ENCODE peak calls at places on chromosomes 2 and 18, in ten cellular contexts. P is NCI-H2171; F is activated naive CD4-positive, alpha-beta T cell; X is activated T-helper 1 cell treated with anti-CD3 and anti-CD28 coated beads, Interleukin-12 subunit alpha, Interleukin-12 subunit beta, Interleukin-2, Interleukin-4 antibody, amounts not matched to agents 30 ng/mL and 10 ng/mL and 1 ng/mL, durations not matched to agents 14 hours and 24 hours and 36 hours; D is tibial artery; Z is NAMALWA; U is ureter; T is adipocyte; E is ovary; V is GM12891. M is an unnamed sample.

GRCh38 chr2:197209742-197210408 is 100.7 kb downstream of the ANKRD44 start:
- DNase-seq in P (no peak), F (no peak), X (peak), D (no peak), Z (peak), U (no peak), T (no peak), E (no peak), V (no peak), M (no peak)

GRCh38 chr18:50709215-50709614 is 110.6 kb downstream of the MRO start:
- DNase-seq in P (no peak), F (no peak), X (no peak), D (no peak), Z (no peak), U (no peak), T (no peak), E (no peak), V (no peak), M (no peak)

GRCh38 chr18:13611058-13611615 is 115.2 kb downstream of the FAM210A start:
- DNase-seq in P (no peak), F (no peak), X (no peak), D (peak), Z (peak), U (peak), T (peak), E (no peak), V (no peak), M (no peak)

GRCh38 chr2:58155160-58155778 is 85.9 kb downstream of the FANCL start:
- DNase-seq in P (no peak), F (no peak), X (no peak), D (no peak), Z (no peak), U (no peak), T (no peak), E (no peak), V (no peak), M (no peak)

GRCh38 chr18:46338213-46338612 is 234.0 kb downstream of the HAUS1 start:
- DNase-seq in P (no peak), F (no peak), X (no peak), D (no peak), Z (no peak), U (no peak), T (no peak), E (no peak), V (no peak), M (no peak)

GRCh38 chr18:73340135-73340934 is 472.5 kb upstream of the NETO1 start:
- DNase-seq in P (no peak), F (no peak), X (no peak), D (no peak), Z (no peak), U (no peak), T (peak), E (no peak), V (no peak), M (no peak)

GRCh38 chr2:160613466-160614153 is 120.0 kb upstream of the RBMS1 start:
- DNase-seq in P (no peak), F (no peak), X (no peak), D (no peak), Z (no peak), U (no peak), T (peak), E (no peak), V (no peak), M (no peak)

GRCh38 chr2:168116448-168116847 is 130.9 kb downstream of the STK39 start:
- DNase-seq in P (no peak), F (no peak), X (no peak), D (no peak), Z (no peak), U (no peak), T (peak), E (no peak), V (no peak), M (no peak)

GRCh38 chr2:48365476-48365875 is 164.5 kb upstream of the STON1 start:
- DNase-seq in P (no peak), F (no peak), X (no peak), D (no peak), Z (no peak), U (no peak), T (no peak), E (no peak), V (no peak), M (no peak)

GRCh38 chr2:69720404-69720803 is 21.5 kb upstream of the ANXA4 start:
- DNase-seq in P (no peak), F (no peak), X (no peak), D (no peak), Z (peak), U (no peak), T (peak), E (no peak), V (no peak), M (no peak)

GRCh38 chr2:29459445-29460179 is 344.4 kb downstream of the CLIP4 start:
- DNase-seq in P (no peak), F (no peak), X (no peak), D (no peak), Z (no peak), U (no peak), T (peak), E (no peak), V (no peak), M (no peak)

GRCh38 chr2:240856151-240856980 is 12.3 kb upstream of the AGXT start:
- DNase-seq in P (no peak), F (no peak), X (no peak), D (no peak), Z (peak), U (no peak), T (no peak), E (no peak), V (no peak), M (no peak)

GRCh38 chr2:190136259-190136658 is 73.7 kb upstream of the MSTN start:
- DNase-seq in P (no peak), F (no peak), X (no peak), D (no peak), Z (no peak), U (no peak), T (no peak), E (no peak), V (no peak), M (no peak)

GRCh38 chr2:151280276-151280675 is 9.2 kb downstream of the NMI start:
- DNase-seq in P (no peak), F (no peak), X (no peak), D (no peak), Z (no peak), U (no peak), T (peak), E (no peak), V (no peak), M (no peak)

GRCh38 chr18:48784654-48785053 is 166.1 kb downstream of the SMAD7 start:
- DNase-seq in P (no peak), F (no peak), X (no peak), D (no peak), Z (no peak), U (no peak), T (no peak), E (no peak), V (no peak), M (peak)

GRCh38 chr18:3675994-3676393 is 226.0 kb downstream of the TGIF1 start:
- DNase-seq in P (no peak), F (no peak), X (no peak), D (no peak), Z (no peak), U (no peak), T (no peak), E (no peak), V (no peak), M (no peak)

GRCh38 chr2:138997849-138998517 is 217.8 kb upstream of the NXPH2 start:
- DNase-seq in P (no peak), F (no peak), X (no peak), D (no peak), Z (no peak), U (no peak), T (peak), E (no peak), V (no peak), M (no peak)

GRCh38 chr2:33322099-33322498 is 154.3 kb upstream of the RASGRP3 start:
- DNase-seq in P (no peak), F (no peak), X (no peak), D (peak), Z (no peak), U (no peak), T (peak), E (no peak), V (no peak), M (no peak)

GRCh38 chr2:160214461-160215055 is 14.5 kb upstream of the ITGB6 start:
- DNase-seq in P (no peak), F (no peak), X (no peak), D (no peak), Z (no peak), U (no peak), T (peak), E (no peak), V (no peak), M (no peak)

GRCh38 chr2:207504513-207505171 is 25.1 kb upstream of the CREB1 start:
- DNase-seq in P (no peak), F (no peak), X (no peak), D (no peak), Z (no peak), U (no peak), T (peak), E (peak), V (no peak), M (no peak)

GRCh38 chr2:128599700-128600099 is 281.0 kb upstream of the HS6ST1 start:
- DNase-seq in P (no peak), F (no peak), X (no peak), D (no peak), Z (no peak), U (peak), T (no peak), E (no peak), V (no peak), M (no peak)

GRCh38 chr2:40867829-40868228 is 415.9 kb upstream of the SLC8A1 start:
- DNase-seq in P (no peak), F (no peak), X (no peak), D (no peak), Z (no peak), U (no peak), T (no peak), E (no peak), V (no peak), M (no peak)

GRCh38 chr2:171411791-171412483 is 21.9 kb downstream of the METTL8 start:
- DNase-seq in P (no peak), F (no peak), X (no peak), D (no peak), Z (no peak), U (no peak), T (no peak), E (no peak), V (no peak), M (no peak)

M was measured in sciatic nerve.